ENCODE peak calls at places on chromosomes 5 and 9, in six cellular contexts. One of them, this sample, is unnamed.
A peak's percentile ranks its signal among the peaks of the same experiment; 100 is the strongest.

GRCh38 chr5:160675988-160676387 is 176.0 kb downstream of the ATP10B start:
- DNase-seq in activated T-helper 1 cell treated with Interleukin-2 at 50 U/mL for 16 hours: no peak
- DNase-seq in GDM1: no peak
- DNase-seq in head of caudate nucleus: no peak
- DNase-seq in stimulated activated CD4-positive, alpha-beta T cell treated with anti-CD3 and anti-CD28 coated beads, Interleukin-4, amount 100 ng/mL, for 48 hours: no peak
- DNase-seq in endothelial cell of umbilical vein: no peak
- DNase-seq in this sample: no peak

GRCh38 chr5:170503970-170504525 is at the start of gene KCNIP1:
- DNase-seq in activated T-helper 1 cell treated with Interleukin-2 at 50 U/mL for 16 hours: no peak
- DNase-seq in GDM1: no peak
- DNase-seq in head of caudate nucleus: peak; percentile 70
- DNase-seq in stimulated activated CD4-positive, alpha-beta T cell treated with anti-CD3 and anti-CD28 coated beads, Interleukin-4, amount 100 ng/mL, for 48 hours: no peak
- DNase-seq in endothelial cell of umbilical vein: peak; percentile 24
- DNase-seq in this sample: peak; percentile 49

GRCh38 chr9:136552117-136552685 is 6.4 kb upstream of the NOTCH1 start:
- DNase-seq in activated T-helper 1 cell treated with Interleukin-2 at 50 U/mL for 16 hours: no peak
- DNase-seq in GDM1: no peak
- DNase-seq in head of caudate nucleus: no peak
- DNase-seq in stimulated activated CD4-positive, alpha-beta T cell treated with anti-CD3 and anti-CD28 coated beads, Interleukin-4, amount 100 ng/mL, for 48 hours: no peak
- DNase-seq in endothelial cell of umbilical vein: no peak
- DNase-seq in this sample: no peak

GRCh38 chr9:114930063-114930812 is at the start of gene TNFSF8:
- DNase-seq in activated T-helper 1 cell treated with Interleukin-2 at 50 U/mL for 16 hours: peak; percentile 70
- DNase-seq in GDM1: peak; percentile 67
- DNase-seq in head of caudate nucleus: peak; percentile 29
- DNase-seq in stimulated activated CD4-positive, alpha-beta T cell treated with anti-CD3 and anti-CD28 coated beads, Interleukin-4, amount 100 ng/mL, for 48 hours: no peak
- DNase-seq in endothelial cell of umbilical vein: no peak
- DNase-seq in this sample: peak; percentile 54

GRCh38 chr5:133847886-133848285 is 120.5 kb downstream of the C5orf15 start:
- DNase-seq in activated T-helper 1 cell treated with Interleukin-2 at 50 U/mL for 16 hours: no peak
- DNase-seq in GDM1: no peak
- DNase-seq in head of caudate nucleus: no peak
- DNase-seq in stimulated activated CD4-positive, alpha-beta T cell treated with anti-CD3 and anti-CD28 coated beads, Interleukin-4, amount 100 ng/mL, for 48 hours: no peak
- DNase-seq in endothelial cell of umbilical vein: no peak
- DNase-seq in this sample: no peak

GRCh38 chr9:126049088-126049487 is 277.5 kb upstream of the MVB12B start:
- DNase-seq in activated T-helper 1 cell treated with Interleukin-2 at 50 U/mL for 16 hours: no peak
- DNase-seq in GDM1: no peak
- DNase-seq in head of caudate nucleus: no peak
- DNase-seq in stimulated activated CD4-positive, alpha-beta T cell treated with anti-CD3 and anti-CD28 coated beads, Interleukin-4, amount 100 ng/mL, for 48 hours: no peak
- DNase-seq in endothelial cell of umbilical vein: no peak
- DNase-seq in this sample: no peak

GRCh38 chr9:110452227-110452801 is 114.7 kb upstream of the TXNDC8 start:
- DNase-seq in activated T-helper 1 cell treated with Interleukin-2 at 50 U/mL for 16 hours: no peak
- DNase-seq in GDM1: no peak
- DNase-seq in head of caudate nucleus: no peak
- DNase-seq in stimulated activated CD4-positive, alpha-beta T cell treated with anti-CD3 and anti-CD28 coated beads, Interleukin-4, amount 100 ng/mL, for 48 hours: no peak
- DNase-seq in endothelial cell of umbilical vein: peak; percentile 20
- DNase-seq in this sample: no peak

GRCh38 chr9:136700959-136701664 is 11.3 kb upstream of the DIPK1B start:
- DNase-seq in activated T-helper 1 cell treated with Interleukin-2 at 50 U/mL for 16 hours: peak; percentile 18
- DNase-seq in GDM1: no peak
- DNase-seq in head of caudate nucleus: no peak
- DNase-seq in stimulated activated CD4-positive, alpha-beta T cell treated with anti-CD3 and anti-CD28 coated beads, Interleukin-4, amount 100 ng/mL, for 48 hours: peak; percentile 67
- DNase-seq in endothelial cell of umbilical vein: no peak
- DNase-seq in this sample: no peak

GRCh38 chr9:109335121-109335520 is 14.3 kb upstream of the EPB41L4B start:
- DNase-seq in activated T-helper 1 cell treated with Interleukin-2 at 50 U/mL for 16 hours: no peak
- DNase-seq in GDM1: no peak
- DNase-seq in head of caudate nucleus: no peak
- DNase-seq in stimulated activated CD4-positive, alpha-beta T cell treated with anti-CD3 and anti-CD28 coated beads, Interleukin-4, amount 100 ng/mL, for 48 hours: no peak
- DNase-seq in endothelial cell of umbilical vein: no peak
- DNase-seq in this sample: no peak

GRCh38 chr5:530001-530400 is 5.8 kb upstream of the SLC9A3 start:
- DNase-seq in activated T-helper 1 cell treated with Interleukin-2 at 50 U/mL for 16 hours: no peak
- DNase-seq in GDM1: peak; percentile 51
- DNase-seq in head of caudate nucleus: no peak
- DNase-seq in stimulated activated CD4-positive, alpha-beta T cell treated with anti-CD3 and anti-CD28 coated beads, Interleukin-4, amount 100 ng/mL, for 48 hours: no peak
- DNase-seq in endothelial cell of umbilical vein: no peak
- DNase-seq in this sample: no peak

GRCh38 chr5:6710078-6710477 is 3.2 kb upstream of the TENT4A start:
- DNase-seq in activated T-helper 1 cell treated with Interleukin-2 at 50 U/mL for 16 hours: no peak
- DNase-seq in GDM1: no peak
- DNase-seq in head of caudate nucleus: no peak
- DNase-seq in stimulated activated CD4-positive, alpha-beta T cell treated with anti-CD3 and anti-CD28 coated beads, Interleukin-4, amount 100 ng/mL, for 48 hours: no peak
- DNase-seq in endothelial cell of umbilical vein: no peak
- DNase-seq in this sample: no peak

GRCh38 chr9:14748373-14748772 is 25.8 kb upstream of the CER1 start:
- DNase-seq in activated T-helper 1 cell treated with Interleukin-2 at 50 U/mL for 16 hours: no peak
- DNase-seq in GDM1: no peak
- DNase-seq in head of caudate nucleus: no peak
- DNase-seq in stimulated activated CD4-positive, alpha-beta T cell treated with anti-CD3 and anti-CD28 coated beads, Interleukin-4, amount 100 ng/mL, for 48 hours: no peak
- DNase-seq in endothelial cell of umbilical vein: no peak
- DNase-seq in this sample: no peak

GRCh38 chr5:137486707-137487106 is 12.4 kb downstream of the SPOCK1 start:
- DNase-seq in activated T-helper 1 cell treated with Interleukin-2 at 50 U/mL for 16 hours: no peak
- DNase-seq in GDM1: no peak
- DNase-seq in head of caudate nucleus: no peak
- DNase-seq in stimulated activated CD4-positive, alpha-beta T cell treated with anti-CD3 and anti-CD28 coated beads, Interleukin-4, amount 100 ng/mL, for 48 hours: no peak
- DNase-seq in endothelial cell of umbilical vein: peak; percentile 81
- DNase-seq in this sample: no peak

GRCh38 chr9:70111641-70112236 is 68.1 kb downstream of the MAMDC2 start:
- DNase-seq in activated T-helper 1 cell treated with Interleukin-2 at 50 U/mL for 16 hours: no peak
- DNase-seq in GDM1: no peak
- DNase-seq in head of caudate nucleus: no peak
- DNase-seq in stimulated activated CD4-positive, alpha-beta T cell treated with anti-CD3 and anti-CD28 coated beads, Interleukin-4, amount 100 ng/mL, for 48 hours: no peak
- DNase-seq in endothelial cell of umbilical vein: no peak
- DNase-seq in this sample: no peak

GRCh38 chr5:141478321-141478945 is 2.7 kb downstream of the PCDHGC3 start:
- DNase-seq in activated T-helper 1 cell treated with Interleukin-2 at 50 U/mL for 16 hours: no peak
- DNase-seq in GDM1: no peak
- DNase-seq in head of caudate nucleus: no peak
- DNase-seq in stimulated activated CD4-positive, alpha-beta T cell treated with anti-CD3 and anti-CD28 coated beads, Interleukin-4, amount 100 ng/mL, for 48 hours: no peak
- DNase-seq in endothelial cell of umbilical vein: no peak
- DNase-seq in this sample: peak; percentile 62

GRCh38 chr9:35609820-35610163 is 4.7 kb downstream of the TESK1 start:
- DNase-seq in activated T-helper 1 cell treated with Interleukin-2 at 50 U/mL for 16 hours: no peak
- DNase-seq in GDM1: no peak
- DNase-seq in head of caudate nucleus: no peak
- DNase-seq in stimulated activated CD4-positive, alpha-beta T cell treated with anti-CD3 and anti-CD28 coated beads, Interleukin-4, amount 100 ng/mL, for 48 hours: no peak
- DNase-seq in endothelial cell of umbilical vein: no peak
- DNase-seq in this sample: no peak

GRCh38 chr5:105903069-105903468 is 1767.7 kb downstream of the EFNA5 start:
- DNase-seq in activated T-helper 1 cell treated with Interleukin-2 at 50 U/mL for 16 hours: no peak
- DNase-seq in GDM1: no peak
- DNase-seq in head of caudate nucleus: no peak
- DNase-seq in stimulated activated CD4-positive, alpha-beta T cell treated with anti-CD3 and anti-CD28 coated beads, Interleukin-4, amount 100 ng/mL, for 48 hours: no peak
- DNase-seq in endothelial cell of umbilical vein: no peak
- DNase-seq in this sample: no peak

GRCh38 chr5:135578685-135579341 is at the start of gene CXCL14:
- DNase-seq in activated T-helper 1 cell treated with Interleukin-2 at 50 U/mL for 16 hours: no peak
- DNase-seq in GDM1: no peak
- DNase-seq in head of caudate nucleus: peak; percentile 66
- DNase-seq in stimulated activated CD4-positive, alpha-beta T cell treated with anti-CD3 and anti-CD28 coated beads, Interleukin-4, amount 100 ng/mL, for 48 hours: peak; percentile 5
- DNase-seq in endothelial cell of umbilical vein: no peak
- DNase-seq in this sample: peak; percentile 61

GRCh38 chr5:78639811-78640210 is 8.8 kb downstream of the LHFPL2 start:
- DNase-seq in activated T-helper 1 cell treated with Interleukin-2 at 50 U/mL for 16 hours: no peak
- DNase-seq in GDM1: no peak
- DNase-seq in head of caudate nucleus: no peak
- DNase-seq in stimulated activated CD4-positive, alpha-beta T cell treated with anti-CD3 and anti-CD28 coated beads, Interleukin-4, amount 100 ng/mL, for 48 hours: no peak
- DNase-seq in endothelial cell of umbilical vein: peak; percentile 94
- DNase-seq in this sample: no peak

GRCh38 chr5:173884402-173885053 is 3.6 kb upstream of the CPEB4 start:
- DNase-seq in activated T-helper 1 cell treated with Interleukin-2 at 50 U/mL for 16 hours: peak; percentile 35
- DNase-seq in GDM1: peak; percentile 16
- DNase-seq in head of caudate nucleus: no peak
- DNase-seq in stimulated activated CD4-positive, alpha-beta T cell treated with anti-CD3 and anti-CD28 coated beads, Interleukin-4, amount 100 ng/mL, for 48 hours: no peak
- DNase-seq in endothelial cell of umbilical vein: no peak
- DNase-seq in this sample: no peak

GRCh38 chr5:167861134-167861930 is 430.1 kb upstream of the WWC1 start:
- DNase-seq in activated T-helper 1 cell treated with Interleukin-2 at 50 U/mL for 16 hours: no peak
- DNase-seq in GDM1: no peak
- DNase-seq in head of caudate nucleus: no peak
- DNase-seq in stimulated activated CD4-positive, alpha-beta T cell treated with anti-CD3 and anti-CD28 coated beads, Interleukin-4, amount 100 ng/mL, for 48 hours: no peak
- DNase-seq in endothelial cell of umbilical vein: no peak
- DNase-seq in this sample: no peak

GRCh38 chr9:134391319-134392231 is 65.3 kb downstream of the RXRA start:
- DNase-seq in activated T-helper 1 cell treated with Interleukin-2 at 50 U/mL for 16 hours: peak; percentile 45
- DNase-seq in GDM1: no peak
- DNase-seq in head of caudate nucleus: no peak
- DNase-seq in stimulated activated CD4-positive, alpha-beta T cell treated with anti-CD3 and anti-CD28 coated beads, Interleukin-4, amount 100 ng/mL, for 48 hours: peak; percentile 61
- DNase-seq in endothelial cell of umbilical vein: no peak
- DNase-seq in this sample: no peak

GRCh38 chr9:31590091-31590490 is 794.4 kb upstream of the ACO1 start:
- DNase-seq in activated T-helper 1 cell treated with Interleukin-2 at 50 U/mL for 16 hours: no peak
- DNase-seq in GDM1: no peak
- DNase-seq in head of caudate nucleus: no peak
- DNase-seq in stimulated activated CD4-positive, alpha-beta T cell treated with anti-CD3 and anti-CD28 coated beads, Interleukin-4, amount 100 ng/mL, for 48 hours: no peak
- DNase-seq in endothelial cell of umbilical vein: no peak
- DNase-seq in this sample: no peak

GRCh38 chr9:107312651-107313050 is 29.6 kb downstream of the RAD23B start:
- DNase-seq in activated T-helper 1 cell treated with Interleukin-2 at 50 U/mL for 16 hours: no peak
- DNase-seq in GDM1: no peak
- DNase-seq in head of caudate nucleus: no peak
- DNase-seq in stimulated activated CD4-positive, alpha-beta T cell treated with anti-CD3 and anti-CD28 coated beads, Interleukin-4, amount 100 ng/mL, for 48 hours: no peak
- DNase-seq in endothelial cell of umbilical vein: no peak
- DNase-seq in this sample: peak; percentile 53

GRCh38 chr5:149322518-149322917 is 22.8 kb upstream of the GRPEL2 start:
- DNase-seq in activated T-helper 1 cell treated with Interleukin-2 at 50 U/mL for 16 hours: no peak
- DNase-seq in GDM1: no peak
- DNase-seq in head of caudate nucleus: no peak
- DNase-seq in stimulated activated CD4-positive, alpha-beta T cell treated with anti-CD3 and anti-CD28 coated beads, Interleukin-4, amount 100 ng/mL, for 48 hours: no peak
- DNase-seq in endothelial cell of umbilical vein: no peak
- DNase-seq in this sample: no peak

GRCh38 chr5:150052326-150053230 is 33.8 kb downstream of the CSF1R start:
- DNase-seq in activated T-helper 1 cell treated with Interleukin-2 at 50 U/mL for 16 hours: no peak
- DNase-seq in GDM1: no peak
- DNase-seq in head of caudate nucleus: no peak
- DNase-seq in stimulated activated CD4-positive, alpha-beta T cell treated with anti-CD3 and anti-CD28 coated beads, Interleukin-4, amount 100 ng/mL, for 48 hours: no peak
- DNase-seq in endothelial cell of umbilical vein: no peak
- DNase-seq in this sample: no peak

GRCh38 chr9:14710804-14711203 is 11.7 kb downstream of the CER1 start:
- DNase-seq in activated T-helper 1 cell treated with Interleukin-2 at 50 U/mL for 16 hours: no peak
- DNase-seq in GDM1: no peak
- DNase-seq in head of caudate nucleus: no peak
- DNase-seq in stimulated activated CD4-positive, alpha-beta T cell treated with anti-CD3 and anti-CD28 coated beads, Interleukin-4, amount 100 ng/mL, for 48 hours: no peak
- DNase-seq in endothelial cell of umbilical vein: no peak
- DNase-seq in this sample: no peak

GRCh38 chr5:28809811-28810750 is 1771.7 kb upstream of the CDH9 start:
- DNase-seq in activated T-helper 1 cell treated with Interleukin-2 at 50 U/mL for 16 hours: no peak
- DNase-seq in GDM1: no peak
- DNase-seq in head of caudate nucleus: no peak
- DNase-seq in stimulated activated CD4-positive, alpha-beta T cell treated with anti-CD3 and anti-CD28 coated beads, Interleukin-4, amount 100 ng/mL, for 48 hours: no peak
- DNase-seq in endothelial cell of umbilical vein: no peak
- DNase-seq in this sample: peak; percentile 32

GRCh38 chr9:98915599-98915998 is 28.1 kb upstream of the COL15A1 start:
- DNase-seq in activated T-helper 1 cell treated with Interleukin-2 at 50 U/mL for 16 hours: no peak
- DNase-seq in GDM1: no peak
- DNase-seq in head of caudate nucleus: no peak
- DNase-seq in stimulated activated CD4-positive, alpha-beta T cell treated with anti-CD3 and anti-CD28 coated beads, Interleukin-4, amount 100 ng/mL, for 48 hours: no peak
- DNase-seq in endothelial cell of umbilical vein: no peak
- DNase-seq in this sample: no peak

GRCh38 chr5:145568581-145568980 is 266.6 kb downstream of the PRELID2 start:
- DNase-seq in activated T-helper 1 cell treated with Interleukin-2 at 50 U/mL for 16 hours: no peak
- DNase-seq in GDM1: no peak
- DNase-seq in head of caudate nucleus: no peak
- DNase-seq in stimulated activated CD4-positive, alpha-beta T cell treated with anti-CD3 and anti-CD28 coated beads, Interleukin-4, amount 100 ng/mL, for 48 hours: no peak
- DNase-seq in endothelial cell of umbilical vein: peak; percentile 25
- DNase-seq in this sample: no peak

GRCh38 chr5:5387192-5387591 is 35.3 kb upstream of the ICE1 start:
- DNase-seq in activated T-helper 1 cell treated with Interleukin-2 at 50 U/mL for 16 hours: no peak
- DNase-seq in GDM1: no peak
- DNase-seq in head of caudate nucleus: no peak
- DNase-seq in stimulated activated CD4-positive, alpha-beta T cell treated with anti-CD3 and anti-CD28 coated beads, Interleukin-4, amount 100 ng/mL, for 48 hours: no peak
- DNase-seq in endothelial cell of umbilical vein: peak; percentile 8
- DNase-seq in this sample: no peak

GRCh38 chr5:142549834-142550233 is 136.1 kb downstream of the FGF1 start:
- DNase-seq in activated T-helper 1 cell treated with Interleukin-2 at 50 U/mL for 16 hours: no peak
- DNase-seq in GDM1: no peak
- DNase-seq in head of caudate nucleus: no peak
- DNase-seq in stimulated activated CD4-positive, alpha-beta T cell treated with anti-CD3 and anti-CD28 coated beads, Interleukin-4, amount 100 ng/mL, for 48 hours: no peak
- DNase-seq in endothelial cell of umbilical vein: no peak
- DNase-seq in this sample: no peak

GRCh38 chr5:112141582-112141981 is 277.5 kb downstream of the EPB41L4A start:
- DNase-seq in activated T-helper 1 cell treated with Interleukin-2 at 50 U/mL for 16 hours: no peak
- DNase-seq in GDM1: no peak
- DNase-seq in head of caudate nucleus: no peak
- DNase-seq in stimulated activated CD4-positive, alpha-beta T cell treated with anti-CD3 and anti-CD28 coated beads, Interleukin-4, amount 100 ng/mL, for 48 hours: no peak
- DNase-seq in endothelial cell of umbilical vein: no peak
- DNase-seq in this sample: no peak

GRCh38 chr5:150396247-150396646 is 16.5 kb downstream of the CD74 start:
- DNase-seq in activated T-helper 1 cell treated with Interleukin-2 at 50 U/mL for 16 hours: no peak
- DNase-seq in GDM1: no peak
- DNase-seq in head of caudate nucleus: no peak
- DNase-seq in stimulated activated CD4-positive, alpha-beta T cell treated with anti-CD3 and anti-CD28 coated beads, Interleukin-4, amount 100 ng/mL, for 48 hours: no peak
- DNase-seq in endothelial cell of umbilical vein: no peak
- DNase-seq in this sample: no peak

GRCh38 chr9:86946712-86947145 is 577 bp downstream of the GAS1 start:
- DNase-seq in activated T-helper 1 cell treated with Interleukin-2 at 50 U/mL for 16 hours: peak; percentile 13
- DNase-seq in GDM1: no peak
- DNase-seq in head of caudate nucleus: no peak
- DNase-seq in stimulated activated CD4-positive, alpha-beta T cell treated with anti-CD3 and anti-CD28 coated beads, Interleukin-4, amount 100 ng/mL, for 48 hours: peak; percentile 14
- DNase-seq in endothelial cell of umbilical vein: peak; percentile 42
- DNase-seq in this sample: peak; percentile 71

GRCh38 chr9:81826541-81826906 is 101.7 kb upstream of the SPATA31D4 start:
- DNase-seq in activated T-helper 1 cell treated with Interleukin-2 at 50 U/mL for 16 hours: no peak
- DNase-seq in GDM1: no peak
- DNase-seq in head of caudate nucleus: peak; percentile 82
- DNase-seq in stimulated activated CD4-positive, alpha-beta T cell treated with anti-CD3 and anti-CD28 coated beads, Interleukin-4, amount 100 ng/mL, for 48 hours: no peak
- DNase-seq in endothelial cell of umbilical vein: no peak
- DNase-seq in this sample: peak; percentile 88

GRCh38 chr9:127779136-127779981 is 893 bp upstream of the SH2D3C start:
- DNase-seq in activated T-helper 1 cell treated with Interleukin-2 at 50 U/mL for 16 hours: no peak
- DNase-seq in GDM1: peak; percentile 37
- DNase-seq in head of caudate nucleus: no peak
- DNase-seq in stimulated activated CD4-positive, alpha-beta T cell treated with anti-CD3 and anti-CD28 coated beads, Interleukin-4, amount 100 ng/mL, for 48 hours: peak; percentile 47
- DNase-seq in endothelial cell of umbilical vein: no peak
- DNase-seq in this sample: no peak

GRCh38 chr5:17154211-17154996 is 63.0 kb upstream of the BASP1 start:
- DNase-seq in activated T-helper 1 cell treated with Interleukin-2 at 50 U/mL for 16 hours: no peak
- DNase-seq in GDM1: no peak
- DNase-seq in head of caudate nucleus: no peak
- DNase-seq in stimulated activated CD4-positive, alpha-beta T cell treated with anti-CD3 and anti-CD28 coated beads, Interleukin-4, amount 100 ng/mL, for 48 hours: no peak
- DNase-seq in endothelial cell of umbilical vein: peak; percentile 72
- DNase-seq in this sample: no peak

GRCh38 chr5:178281321-178281720 is 48.7 kb upstream of the PHYKPL start:
- DNase-seq in activated T-helper 1 cell treated with Interleukin-2 at 50 U/mL for 16 hours: no peak
- DNase-seq in GDM1: no peak
- DNase-seq in head of caudate nucleus: no peak
- DNase-seq in stimulated activated CD4-positive, alpha-beta T cell treated with anti-CD3 and anti-CD28 coated beads, Interleukin-4, amount 100 ng/mL, for 48 hours: no peak
- DNase-seq in endothelial cell of umbilical vein: no peak
- DNase-seq in this sample: peak; percentile 42

This sample was measured in Right ventricle myocardium superior.